ENCODE peak calls at places on chromosomes 13 and 19, in six cellular contexts. D is Right ventricle myocardium superior; V is NCI-H2107; W is T-helper 2 cell; C is activated CD4-positive, alpha-beta T cell treated with anti-CD3 and anti-CD28 coated beads, Interleukin-2, amount 10 ng/mL, durations not matched to agents 7 days and 5 days; Y is LoVo. X is an unnamed sample.

GRCh38 chr19:31905980-31906948 is 439.1 kb upstream of the ZNF507 start:
- DNase-seq in C (no peak), Y (no peak), V (no peak), W (no peak), D (peak), X (peak)

GRCh38 chr13:30731658-30732390 is 3.5 kb upstream of the ALOX5AP start:
- DNase-seq in W (no peak), D (no peak), V (peak), C (no peak), Y (no peak), X (no peak)

GRCh38 chr19:49119411-49120324 is at the start of gene PPFIA3:
- DNase-seq in V (no peak), Y (peak), C (no peak), W (no peak), D (peak), X (no peak)

GRCh38 chr19:6519289-6519688 is 11.5 kb upstream of the TNFSF9 start:
- DNase-seq in W (no peak), V (no peak), Y (peak), D (no peak), C (no peak), X (no peak)

GRCh38 chr19:39802958-39803357 is 24.3 kb downstream of the LEUTX start:
- DNase-seq in Y (no peak), V (peak), D (no peak), C (no peak), W (no peak), X (no peak)

GRCh38 chr13:93522486-93522885 is 295.9 kb downstream of the GPC6 start:
- DNase-seq in C (no peak), W (no peak), Y (no peak), D (no peak), V (no peak), X (no peak)

GRCh38 chr19:2986951-2987491 is 9.7 kb downstream of the TLE6 start:
- DNase-seq in D (no peak), C (no peak), V (no peak), W (no peak), Y (no peak), X (no peak)

GRCh38 chr19:56866563-56866962 is 26.0 kb upstream of the PEG3 start:
- DNase-seq in W (no peak), V (no peak), D (no peak), C (no peak), Y (no peak), X (no peak)

GRCh38 chr19:35824150-35824549 is 11.5 kb upstream of the PRODH2 start:
- DNase-seq in C (no peak), D (no peak), Y (no peak), V (no peak), W (no peak), X (no peak)

GRCh38 chr19:14021474-14021873 is 6.5 kb upstream of the RLN3 start:
- DNase-seq in C (no peak), W (no peak), Y (no peak), V (no peak), D (no peak), X (peak)

GRCh38 chr13:23391752-23392151 is 41.8 kb downstream of the SACS start:
- DNase-seq in V (no peak), D (no peak), W (no peak), C (no peak), Y (no peak), X (no peak)

GRCh38 chr13:47413112-47413511 is 516.3 kb upstream of the HTR2A start:
- DNase-seq in D (no peak), C (no peak), Y (no peak), V (no peak), W (no peak), X (no peak)

GRCh38 chr13:36887758-36888521 is 32.1 kb downstream of the SMAD9 start:
- DNase-seq in Y (no peak), C (no peak), V (no peak), D (no peak), W (no peak), X (peak)

GRCh38 chr19:52110780-52111179 is 15.2 kb upstream of the ZNF841 start:
- DNase-seq in Y (no peak), C (no peak), D (no peak), V (no peak), W (no peak), X (no peak)

GRCh38 chr19:46297700-46298476 is 1.0 kb downstream of the HIF3A start:
- DNase-seq in V (no peak), C (no peak), W (no peak), D (peak), Y (no peak), X (no peak)

GRCh38 chr13:27997904-27998522 is 9.5 kb upstream of the URAD start:
- DNase-seq in C (peak), D (no peak), V (no peak), Y (peak), W (no peak), X (peak)

GRCh38 chr13:65787087-65787486 is 1443.0 kb downstream of the PCDH9 start:
- DNase-seq in V (no peak), D (no peak), W (no peak), C (no peak), Y (no peak), X (no peak)